ENCODE peak calls at places on chromosomes 4 and X, in five cellular contexts. P is cardiac fibroblast, J is keratinocyte, I is psoas muscle, X is stomach. D is an unnamed sample.

GRCh38 chr4:76725039-76725438 is 172.9 kb downstream of the SOWAHB start:
- DNase-seq in I (no peak), P (no peak), X (no peak), J (no peak), D (no peak)

GRCh38 chr4:3021127-3021526 is 53.2 kb downstream of the HTT-AS start:
- DNase-seq in I (no peak), P (no peak), J (no peak), X (no peak), D (no peak)

GRCh38 chrX:54807524-54808108 is at the start of gene MAGED2:
- DNase-seq in X (no peak), P (peak), J (no peak), I (peak), D (peak)

GRCh38 chrX:40792433-40792832 is 57.1 kb upstream of the MED14 start:
- DNase-seq in J (no peak), I (no peak), X (no peak), P (no peak), D (no peak)

GRCh38 chr4:89617256-89617655 is 219.7 kb downstream of the SNCA start:
- DNase-seq in I (no peak), X (no peak), J (no peak), P (no peak), D (peak)

GRCh38 chr4:66062044-66062443 is 391.8 kb upstream of the EPHA5 start:
- DNase-seq in P (peak), I (no peak), X (no peak), J (no peak), D (peak)

GRCh38 chrX:116732214-116732613 is 269.4 kb upstream of the CT83 start:
- DNase-seq in J (no peak), I (no peak), P (no peak), X (no peak), D (no peak)

GRCh38 chrX:78092296-78092695 is 11.8 kb upstream of the PGK1 start:
- DNase-seq in I (no peak), P (peak), J (peak), X (no peak), D (peak)

GRCh38 chrX:30971761-30972603 is 82.9 kb upstream of the TAB3 start:
- DNase-seq in P (peak), J (no peak), X (peak), I (no peak), D (peak)

GRCh38 chr4:175970072-175970471 is 95.6 kb upstream of the WDR17 start:
- DNase-seq in I (no peak), P (no peak), X (no peak), J (no peak), D (no peak)

GRCh38 chr4:93828332-93828829 is at the start of gene ATOH1:
- DNase-seq in P (no peak), J (no peak), X (no peak), I (no peak), D (no peak)

GRCh38 chrX:12894074-12894691 is 12.2 kb upstream of the TLR8 start:
- DNase-seq in P (peak), J (no peak), X (peak), I (peak), D (peak)

GRCh38 chr4:21801661-21802355 is 146.8 kb downstream of the KCNIP4 start:
- DNase-seq in J (no peak), X (no peak), I (no peak), P (peak), D (peak)

GRCh38 chrX:107834273-107835201 is 8.9 kb downstream of the MID2 start:
- DNase-seq in I (no peak), X (no peak), J (no peak), P (peak), D (no peak)

GRCh38 chr4:48557478-48557877 is 67.4 kb downstream of the ZAR1 start:
- DNase-seq in X (no peak), I (no peak), P (no peak), J (no peak), D (no peak)

GRCh38 chr4:77393981-77394380 is 211.6 kb upstream of the CXCL13 start:
- DNase-seq in X (no peak), J (no peak), P (no peak), I (no peak), D (no peak)

GRCh38 chrX:29143756-29144155 is 556.5 kb downstream of the IL1RAPL1 start:
- DNase-seq in P (peak), I (no peak), J (no peak), X (no peak), D (no peak)

GRCh38 chrX:29090811-29091210 is 503.6 kb downstream of the IL1RAPL1 start:
- DNase-seq in X (no peak), P (peak), I (no peak), J (no peak), D (peak)

GRCh38 chr4:66572949-66573348 is 902.7 kb upstream of the EPHA5 start:
- DNase-seq in I (no peak), P (peak), J (no peak), X (no peak), D (peak)

GRCh38 chr4:90798948-90799347 is 671.8 kb downstream of the CCSER1 start:
- DNase-seq in X (no peak), I (no peak), J (no peak), P (no peak), D (no peak)

GRCh38 chrX:100731441-100732281 is at the start of gene SYTL4:
- DNase-seq in X (peak), J (no peak), P (peak), I (peak), D (no peak)

DNA sequence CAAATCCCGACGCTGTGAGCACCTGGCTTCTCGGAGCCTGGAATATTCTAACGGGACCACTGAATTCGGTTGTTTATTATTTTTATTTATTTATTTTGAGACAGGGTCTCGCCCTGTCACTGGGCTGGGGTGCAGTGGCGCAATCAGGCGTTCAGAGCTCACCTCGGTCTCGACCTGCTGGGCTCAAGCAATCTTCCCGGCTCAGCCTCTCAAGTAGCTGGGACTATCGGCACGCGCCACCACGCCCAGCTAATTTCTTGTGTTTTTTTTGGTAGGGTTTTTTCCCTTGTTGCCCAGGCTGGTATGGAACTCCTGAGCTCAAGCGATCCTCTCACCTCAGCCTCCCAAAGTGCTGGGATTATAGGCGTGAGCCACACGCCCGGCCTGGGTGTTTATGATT is 21.5 kb upstream of the S100P start:
- DNase-seq in X (no peak), J (no peak), I (no peak), P (no peak), D (no peak)
- TF ChIP-seq CTCF in X (no peak), J (no peak), I (no peak), P (no peak), D (no peak)

GRCh38 chr4:164251257-164251656 is 502.7 kb upstream of the SMIM31 start:
- DNase-seq in J (no peak), P (no peak), I (no peak), X (no peak), D (no peak)
- TF ChIP-seq CTCF in J (no peak), P (no peak), I (no peak), X (no peak), D (no peak)

GRCh38 chr4:101103381-101104142 is 243.8 kb downstream of the PPP3CA start:
- DNase-seq in P (peak), I (no peak), X (no peak), J (no peak), D (peak)

GRCh38 chr4:101099001-101099400 is 248.3 kb downstream of the PPP3CA start:
- DNase-seq in I (no peak), P (no peak), J (no peak), X (no peak), D (no peak)

GRCh38 chr4:101101072-101101471 is 246.3 kb downstream of the PPP3CA start:
- DNase-seq in X (no peak), J (no peak), P (no peak), I (no peak), D (no peak)

GRCh38 chr4:101102114-101102752 is 245.1 kb downstream of the PPP3CA start:
- DNase-seq in P (peak), X (peak), J (no peak), I (peak), D (peak)

GRCh38 chr4:101104264-101105052 is 242.9 kb downstream of the PPP3CA start:
- DNase-seq in X (no peak), J (no peak), P (peak), I (no peak), D (no peak)
- TF ChIP-seq CTCF in X (no peak), J (no peak), P (no peak), I (no peak), D (no peak)

GRCh38 chr4:57191523-57192034 is 81.4 kb upstream of the IGFBP7 start:
- DNase-seq in I (no peak), P (peak), J (no peak), X (no peak), D (peak)

GRCh38 chr4:57187241-57187640 is 77.1 kb upstream of the IGFBP7 start:
- DNase-seq in J (peak), I (no peak), P (peak), X (no peak), D (no peak)

GRCh38 chr4:57193996-57194675 is 84.0 kb upstream of the IGFBP7 start:
- DNase-seq in P (no peak), J (no peak), X (no peak), I (no peak), D (no peak)

GRCh38 chr4:57193164-57193810 is 83.1 kb upstream of the IGFBP7 start:
- DNase-seq in P (no peak), I (no peak), J (no peak), X (no peak), D (no peak)

DNA sequence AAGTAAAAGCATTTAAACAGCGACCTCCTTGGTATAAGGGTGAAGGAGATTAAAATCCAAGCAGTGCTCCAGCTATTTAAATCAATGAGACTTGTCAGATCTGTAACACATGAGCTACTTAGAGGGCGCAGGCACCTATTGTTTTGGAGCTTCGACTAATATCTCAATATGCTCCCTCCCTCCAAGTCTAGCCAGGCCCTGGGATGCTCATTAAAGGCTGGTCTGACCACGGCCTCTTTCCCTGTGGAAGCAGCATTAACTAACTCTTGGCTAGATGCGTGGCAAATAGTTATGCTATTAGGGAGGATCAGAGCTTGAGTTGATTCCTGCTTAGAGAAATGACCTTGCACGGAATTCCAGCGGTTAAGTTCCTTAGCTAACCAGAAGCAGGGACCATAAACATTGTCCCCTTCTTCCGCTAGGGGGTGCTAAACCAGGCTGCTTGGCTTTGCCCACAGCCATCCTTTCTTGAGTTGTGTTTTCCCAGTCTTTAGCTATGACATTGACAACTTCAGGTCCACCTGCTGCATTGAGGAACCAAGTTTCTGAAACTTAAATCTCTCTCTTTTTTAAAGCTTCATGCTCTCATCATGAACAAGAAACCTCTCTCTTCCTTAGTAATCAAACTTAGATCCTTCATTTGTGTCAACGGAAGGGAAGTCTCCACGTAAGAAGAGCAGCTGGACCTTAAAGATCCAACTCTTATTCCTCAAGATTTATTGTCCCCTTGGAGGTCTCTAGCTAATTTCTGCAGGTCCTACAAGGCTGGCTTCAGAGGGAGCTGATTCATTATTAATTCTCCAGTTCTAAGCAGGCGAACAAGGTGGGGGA is 80.7 kb upstream of the IGFBP7 start:
- DNase-seq in P (peak), I (no peak), X (no peak), J (peak), D (peak)
- TF ChIP-seq CTCF in P (peak), I (peak), X (no peak), J (peak), D (peak)

DNA sequence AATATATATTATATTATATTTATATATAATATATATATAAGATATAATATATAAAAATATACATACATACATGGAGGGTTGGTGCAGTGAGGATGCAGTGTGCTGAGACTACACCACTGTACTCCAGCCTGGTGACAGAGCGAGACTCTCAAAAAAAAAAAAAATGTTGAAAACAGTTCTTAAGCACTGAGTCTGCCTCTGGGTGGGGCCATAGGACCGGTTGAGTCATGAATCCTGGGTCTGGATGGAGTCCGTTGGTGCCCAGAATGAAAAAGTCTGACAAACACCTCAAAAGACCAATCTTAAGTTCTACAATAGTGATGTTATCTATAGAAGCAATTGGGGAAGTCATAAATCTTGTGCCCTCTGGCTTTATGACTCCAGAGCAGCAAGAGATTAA is 70.5 kb downstream of the FGFBP1 start:
- DNase-seq in J (no peak), X (no peak), P (no peak), I (no peak), D (no peak)
- TF ChIP-seq CTCF in J (peak), X (no peak), P (no peak), I (no peak), D (no peak)

GRCh38 chrX:2627272-2627867 is 63.7 kb upstream of the CD99 start:
- DNase-seq in X (peak), P (peak), I (no peak), J (no peak), D (peak)
- TF ChIP-seq CTCF in X (peak), P (peak), I (peak), J (peak), D (peak)

GRCh38 chr4:39635023-39635422 is 3.6 kb downstream of the SMIM14 start:
- DNase-seq in I (no peak), J (no peak), P (no peak), X (peak), D (no peak)
- TF ChIP-seq CTCF in I (no peak), J (no peak), P (no peak), X (no peak), D (no peak)

GRCh38 chr4:26181616-26182015 is 139.2 kb upstream of the RBPJ start:
- DNase-seq in I (no peak), P (no peak), X (no peak), J (no peak), D (peak)

GRCh38 chr4:26175905-26176304 is 144.9 kb upstream of the RBPJ start:
- DNase-seq in J (no peak), X (no peak), P (no peak), I (no peak), D (no peak)

GRCh38 chr4:26176621-26177121 is 144.1 kb upstream of the RBPJ start:
- DNase-seq in X (no peak), P (peak), J (peak), I (no peak), D (peak)

GRCh38 chr4:26178874-26179273 is 141.9 kb upstream of the RBPJ start:
- DNase-seq in J (no peak), P (no peak), I (peak), X (no peak), D (peak)

DNA sequence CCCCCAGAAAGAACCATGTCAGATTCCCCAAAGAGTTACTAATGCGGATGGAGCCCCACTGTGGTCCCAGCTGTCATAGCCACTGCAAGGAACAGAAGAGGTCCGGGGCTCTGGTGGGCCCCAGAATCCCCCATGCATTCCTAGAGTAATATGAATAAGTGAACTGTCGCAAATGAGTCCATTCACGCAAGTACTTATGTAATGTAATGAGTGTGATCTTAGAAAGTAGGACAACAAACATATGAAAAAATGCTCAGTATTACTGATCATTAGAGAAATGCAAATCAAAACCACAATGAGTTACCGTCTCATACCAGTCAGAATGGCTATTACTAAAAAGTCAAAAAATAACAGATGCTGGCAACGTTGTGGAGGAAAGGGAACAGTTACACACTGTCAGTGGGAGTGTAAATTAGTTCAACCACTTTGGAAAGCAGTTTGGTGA is 141.5 kb upstream of the RBPJ start:
- DNase-seq in J (no peak), P (no peak), X (no peak), I (no peak), D (no peak)
- TF ChIP-seq CTCF in J (no peak), P (no peak), X (no peak), I (no peak), D (no peak)

GRCh38 chrX:135591871-135592270 is 71.4 kb downstream of the INTS6L start:
- DNase-seq in I (no peak), J (no peak), X (no peak), P (no peak), D (no peak)
- TF ChIP-seq CTCF in I (no peak), J (no peak), X (no peak), P (no peak), D (no peak)

GRCh38 chr4:186149872-186150271 is 41.5 kb upstream of the CYP4V2 start:
- DNase-seq in I (peak), X (peak), J (no peak), P (peak), D (peak)

GRCh38 chr4:186148335-186148975 is 42.9 kb upstream of the CYP4V2 start:
- DNase-seq in J (no peak), P (no peak), X (no peak), I (no peak), D (no peak)

GRCh38 chr4:186146443-186146842 is 41.9 kb downstream of the FAM149A start:
- DNase-seq in I (no peak), P (no peak), X (no peak), J (no peak), D (no peak)

GRCh38 chr4:186144596-186145569 is 40.4 kb downstream of the FAM149A start:
- DNase-seq in P (peak), J (no peak), I (peak), X (peak), D (peak)

GRCh38 chr4:186144180-186144579 is 39.7 kb downstream of the FAM149A start:
- DNase-seq in J (no peak), X (no peak), I (peak), P (peak), D (peak)
- TF ChIP-seq CTCF in J (peak), X (peak), I (peak), P (peak), D (peak)

D was measured in astrocyte of the spinal cord.